ENCODE peak calls at places on chromosomes 1 and 21, in nine cellular contexts. D, C, H, S, V, Y, A, G and F are unnamed samples.

GRCh38 chr1:29490204-29490934 is 254.0 kb downstream of the PTPRU start:
- DNase-seq in D (no peak), C (no peak), H (no peak), S (peak; percentile 13), V (no peak), Y (no peak), A (no peak), G (no peak), F (no peak)

GRCh38 chr1:241839369-241839990 is 8.5 kb upstream of the EXO1 start:
- DNase-seq in D (no peak), C (no peak), H (no peak), S (no peak), V (no peak), Y (no peak), A (no peak), G (no peak), F (no peak)

GRCh38 chr1:72557446-72558049 is 275.2 kb upstream of the NEGR1 start:
- DNase-seq in D (no peak), C (peak; percentile 2), H (no peak), S (no peak), V (peak; percentile 28), Y (no peak), A (no peak), G (no peak), F (no peak)

GRCh38 chr21:33070921-33071877 is 1.3 kb downstream of the OLIG1 start:
- DNase-seq in D (no peak), C (no peak), H (no peak), S (no peak), V (no peak), Y (no peak), A (no peak), G (no peak), F (no peak)

GRCh38 chr1:192807968-192808587 is 761 bp upstream of the RGS2 start:
- DNase-seq in D (no peak), C (peak; percentile 71), H (no peak), S (no peak), V (peak; percentile 39), Y (no peak), A (peak; percentile 6), G (no peak), F (no peak)

GRCh38 chr1:39687243-39687642 is 4.0 kb downstream of the HPCAL4 start:
- DNase-seq in D (no peak), C (no peak), H (no peak), S (no peak), V (no peak), Y (no peak), A (no peak), G (no peak), F (no peak)

GRCh38 chr1:165235158-165235776 is 121.2 kb downstream of the LMX1A start:
- DNase-seq in D (no peak), C (no peak), H (no peak), S (no peak), V (peak; percentile 16), Y (no peak), A (no peak), G (peak; percentile 34), F (no peak)

GRCh38 chr1:1899266-1899966 is 8.5 kb upstream of the GNB1 start:
- DNase-seq in D (no peak), C (no peak), H (no peak), S (no peak), V (no peak), Y (no peak), A (no peak), G (peak; percentile 34), F (no peak)

GRCh38 chr1:155005076-155005971 is 2.7 kb downstream of the ZBTB7B start:
- DNase-seq in D (no peak), C (no peak), H (peak; percentile 34), S (peak; percentile 94), V (no peak), Y (no peak), A (peak; percentile 93), G (peak; percentile 87), F (peak; percentile 33)

GRCh38 chr1:30110826-30111225 is 612.6 kb downstream of the MATN1 start:
- DNase-seq in D (no peak), C (no peak), H (no peak), S (no peak), V (no peak), Y (no peak), A (no peak), G (no peak), F (no peak)

GRCh38 chr1:50591598-50591997 is 168.4 kb upstream of the DMRTA2 start:
- DNase-seq in D (no peak), C (peak; percentile 50), H (no peak), S (no peak), V (no peak), Y (no peak), A (no peak), G (no peak), F (no peak)

GRCh38 chr1:32963746-32964460 is 706 bp downstream of the RNF19B start:
- DNase-seq in D (peak; percentile 76), C (peak; percentile 33), H (peak; percentile 55), S (peak; percentile 67), V (peak; percentile 76), Y (no peak), A (peak; percentile 71), G (peak; percentile 82), F (no peak)

GRCh38 chr1:89733748-89734147 is 87.1 kb upstream of the LRRC8D start:
- DNase-seq in D (no peak), C (no peak), H (no peak), S (no peak), V (no peak), Y (no peak), A (no peak), G (no peak), F (no peak)

GRCh38 chr1:41404308-41404755 is 43.1 kb downstream of the FOXO6 start:
- DNase-seq in D (no peak), C (no peak), H (no peak), S (no peak), V (peak; percentile 61), Y (no peak), A (no peak), G (peak; percentile 68), F (no peak)

GRCh38 chr1:228664399-228664914 is 70.8 kb upstream of the RHOU start:
- DNase-seq in D (peak; percentile 86), C (peak; percentile 50), H (peak; percentile 68), S (peak; percentile 89), V (peak; percentile 87), Y (peak; percentile 48), A (peak; percentile 76), G (peak; percentile 84), F (peak; percentile 34)

GRCh38 chr1:228666686-228667085 is 68.6 kb upstream of the RHOU start:
- DNase-seq in D (no peak), C (no peak), H (no peak), S (no peak), V (no peak), Y (no peak), A (no peak), G (no peak), F (no peak)

GRCh38 chr1:228669401-228669695 is 65.9 kb upstream of the RHOU start:
- DNase-seq in D (no peak), C (no peak), H (no peak), S (no peak), V (no peak), Y (no peak), A (no peak), G (no peak), F (no peak)

GRCh38 chr1:228668553-228669400 is 66.5 kb upstream of the RHOU start:
- DNase-seq in D (no peak), C (peak; percentile 42), H (no peak), S (no peak), V (no peak), Y (no peak), A (no peak), G (peak; percentile 85), F (peak; percentile 46)

DNA sequence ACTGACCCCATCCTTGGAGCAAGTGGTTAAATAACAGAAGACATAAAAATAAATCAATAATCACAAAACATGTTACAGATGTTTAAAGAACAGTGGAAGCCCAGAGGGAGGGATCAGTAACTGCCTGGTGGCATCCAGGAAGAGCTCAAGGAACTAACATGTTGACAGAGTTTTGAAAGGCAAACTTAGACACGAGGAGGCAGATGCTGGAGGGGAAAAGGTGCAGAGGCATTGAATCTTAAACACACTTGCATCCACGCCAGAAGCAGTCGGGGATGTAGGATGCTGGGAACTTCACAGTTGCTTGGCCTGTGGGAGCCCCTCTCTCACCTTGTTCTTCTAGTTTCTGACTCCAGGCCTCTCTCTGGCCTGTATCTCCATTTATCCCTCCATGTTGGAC is 68.1 kb upstream of the RHOU start:
- DNase-seq in D (no peak), C (no peak), H (no peak), S (no peak), V (no peak), Y (no peak), A (no peak), G (no peak), F (no peak)
- H3K27ac ChIP-seq in D (no peak overlapping the region), C (no peak overlapping the region), H (no peak overlapping the region), S (no peak overlapping the region), V (peak overlapping the region; percentile 60), Y (no peak overlapping the region), A (no peak overlapping the region), G (no peak overlapping the region), F (peak overlapping the region; percentile 33)

GRCh38 chr1:110188116-110188618 is 21.9 kb upstream of the KCNC4 start:
- DNase-seq in D (no peak), C (peak; percentile 66), H (no peak), S (peak; percentile 55), V (no peak), Y (no peak), A (no peak), G (no peak), F (no peak)
- H3K27ac ChIP-seq in D (no peak overlapping the region), C (no peak overlapping the region), H (no peak overlapping the region), S (no peak overlapping the region), V (no peak overlapping the region), Y (no peak overlapping the region), A (no peak overlapping the region), G (peak overlapping the region; percentile 53), F (peak overlapping the region; percentile 73)

GRCh38 chr1:75838099-75838498 is 41.4 kb downstream of the MSH4 start:
- DNase-seq in D (no peak), C (no peak), H (no peak), S (no peak), V (no peak), Y (no peak), A (no peak), G (no peak), F (no peak)
- H3K27ac ChIP-seq in D (no peak overlapping the region), C (no peak overlapping the region), H (no peak overlapping the region), S (no peak overlapping the region), V (no peak overlapping the region), Y (no peak overlapping the region), A (no peak overlapping the region), G (no peak overlapping the region), F (no peak overlapping the region)

GRCh38 chr1:109229531-109230127 is 15.9 kb downstream of the SARS1 start:
- DNase-seq in D (no peak), C (no peak), H (no peak), S (no peak), V (no peak), Y (no peak), A (no peak), G (no peak), F (no peak)

GRCh38 chr1:109226078-109226445 is 12.3 kb downstream of the SARS1 start:
- DNase-seq in D (no peak), C (peak; percentile 30), H (no peak), S (no peak), V (no peak), Y (no peak), A (no peak), G (no peak), F (no peak)

GRCh38 chr1:109235137-109235536 is 14.2 kb upstream of the CELSR2 start:
- DNase-seq in D (no peak), C (no peak), H (no peak), S (no peak), V (no peak), Y (no peak), A (no peak), G (no peak), F (no peak)

GRCh38 chr1:109228167-109228566 is 14.4 kb downstream of the SARS1 start:
- DNase-seq in D (no peak), C (peak; percentile 89), H (no peak), S (no peak), V (no peak), Y (no peak), A (no peak), G (no peak), F (no peak)

GRCh38 chr1:109231085-109231484 is 17.4 kb downstream of the SARS1 start:
- DNase-seq in D (no peak), C (no peak), H (no peak), S (no peak), V (no peak), Y (no peak), A (no peak), G (no peak), F (no peak)
- H3K27ac ChIP-seq in D (no peak overlapping the region), C (no peak overlapping the region), H (no peak overlapping the region), S (no peak overlapping the region), V (no peak overlapping the region), Y (no peak overlapping the region), A (no peak overlapping the region), G (no peak overlapping the region), F (no peak overlapping the region)